ENCODE peak calls at places on chromosomes 6 and 20, in eight cellular contexts. One of them, this sample, is unnamed.

GRCh38 chr20:10774357-10774943 is 100.7 kb upstream of the JAG1 start:
- DNase-seq in prostate gland: no peak
- DNase-seq in AG09309: no peak
- DNase-seq in esophagus squamous epithelium: no peak
- DNase-seq in IMR-90: no peak
- DNase-seq in mammary epithelial cell: no peak
- DNase-seq in tibial nerve: no peak
- DNase-seq in fibroblast of mammary gland: no peak
- DNase-seq in this sample: no peak

GRCh38 chr20:19427480-19427879 is 215.0 kb downstream of the SLC24A3 start:
- DNase-seq in prostate gland: peak
- DNase-seq in AG09309: no peak
- DNase-seq in esophagus squamous epithelium: no peak
- DNase-seq in IMR-90: no peak
- DNase-seq in mammary epithelial cell: no peak
- DNase-seq in tibial nerve: no peak
- DNase-seq in fibroblast of mammary gland: no peak
- DNase-seq in this sample: no peak

GRCh38 chr6:108653864-108654402 is 93.2 kb downstream of the FOXO3 start:
- DNase-seq in prostate gland: peak
- DNase-seq in AG09309: no peak
- DNase-seq in esophagus squamous epithelium: no peak
- DNase-seq in IMR-90: peak
- DNase-seq in mammary epithelial cell: no peak
- DNase-seq in tibial nerve: peak
- DNase-seq in fibroblast of mammary gland: peak
- DNase-seq in this sample: peak

GRCh38 chr20:25058051-25058796 is at the start of gene ACSS1:
- DNase-seq in prostate gland: peak
- DNase-seq in AG09309: no peak
- DNase-seq in esophagus squamous epithelium: peak
- DNase-seq in IMR-90: peak
- DNase-seq in mammary epithelial cell: peak
- DNase-seq in tibial nerve: no peak
- DNase-seq in fibroblast of mammary gland: no peak
- DNase-seq in this sample: peak

GRCh38 chr6:17413313-17413750 is 19.9 kb downstream of the CAP2 start:
- DNase-seq in prostate gland: no peak
- DNase-seq in AG09309: no peak
- DNase-seq in esophagus squamous epithelium: no peak
- DNase-seq in IMR-90: peak
- DNase-seq in mammary epithelial cell: peak
- DNase-seq in tibial nerve: no peak
- DNase-seq in fibroblast of mammary gland: peak
- DNase-seq in this sample: peak

GRCh38 chr6:31354248-31354647 is 2.7 kb downstream of the HLA-B start:
- DNase-seq in prostate gland: no peak
- DNase-seq in AG09309: no peak
- DNase-seq in esophagus squamous epithelium: no peak
- DNase-seq in IMR-90: no peak
- DNase-seq in mammary epithelial cell: no peak
- DNase-seq in tibial nerve: no peak
- DNase-seq in fibroblast of mammary gland: peak
- DNase-seq in this sample: no peak

GRCh38 chr6:71336901-71337300 is 48.3 kb downstream of the OGFRL1 start:
- DNase-seq in prostate gland: no peak
- DNase-seq in AG09309: no peak
- DNase-seq in esophagus squamous epithelium: no peak
- DNase-seq in IMR-90: no peak
- DNase-seq in mammary epithelial cell: no peak
- DNase-seq in tibial nerve: no peak
- DNase-seq in fibroblast of mammary gland: no peak
- DNase-seq in this sample: peak

GRCh38 chr6:144310761-144311160 is 25.6 kb downstream of the UTRN start:
- DNase-seq in prostate gland: no peak
- DNase-seq in AG09309: no peak
- DNase-seq in esophagus squamous epithelium: no peak
- DNase-seq in IMR-90: no peak
- DNase-seq in mammary epithelial cell: no peak
- DNase-seq in tibial nerve: no peak
- DNase-seq in fibroblast of mammary gland: no peak
- DNase-seq in this sample: no peak

GRCh38 chr20:3276400-3277015 is 37.5 kb upstream of the SLC4A11 start:
- DNase-seq in prostate gland: peak
- DNase-seq in AG09309: no peak
- DNase-seq in esophagus squamous epithelium: no peak
- DNase-seq in IMR-90: peak
- DNase-seq in mammary epithelial cell: peak
- DNase-seq in tibial nerve: no peak
- DNase-seq in fibroblast of mammary gland: peak
- DNase-seq in this sample: peak

GRCh38 chr6:92559002-92559401 is 860.4 kb downstream of the EPHA7 start:
- DNase-seq in prostate gland: no peak
- DNase-seq in AG09309: no peak
- DNase-seq in esophagus squamous epithelium: no peak
- DNase-seq in IMR-90: no peak
- DNase-seq in mammary epithelial cell: no peak
- DNase-seq in tibial nerve: no peak
- DNase-seq in fibroblast of mammary gland: no peak
- DNase-seq in this sample: peak

GRCh38 chr20:18019068-18019467 is 38.6 kb downstream of the OVOL2 start:
- DNase-seq in prostate gland: no peak
- DNase-seq in AG09309: no peak
- DNase-seq in esophagus squamous epithelium: no peak
- DNase-seq in IMR-90: peak
- DNase-seq in mammary epithelial cell: no peak
- DNase-seq in tibial nerve: no peak
- DNase-seq in fibroblast of mammary gland: peak
- DNase-seq in this sample: peak

GRCh38 chr6:501891-502601 is 110.5 kb downstream of the IRF4 start:
- DNase-seq in prostate gland: no peak
- DNase-seq in AG09309: no peak
- DNase-seq in esophagus squamous epithelium: no peak
- DNase-seq in IMR-90: no peak
- DNase-seq in mammary epithelial cell: no peak
- DNase-seq in tibial nerve: no peak
- DNase-seq in fibroblast of mammary gland: peak
- DNase-seq in this sample: no peak

GRCh38 chr6:109255946-109256628 is 126.2 kb downstream of the CD164 start:
- DNase-seq in prostate gland: peak
- DNase-seq in AG09309: no peak
- DNase-seq in esophagus squamous epithelium: no peak
- DNase-seq in IMR-90: no peak
- DNase-seq in mammary epithelial cell: no peak
- DNase-seq in tibial nerve: no peak
- DNase-seq in fibroblast of mammary gland: no peak
- DNase-seq in this sample: peak

GRCh38 chr6:431986-432385 is 40.4 kb downstream of the IRF4 start:
- DNase-seq in prostate gland: no peak
- DNase-seq in AG09309: no peak
- DNase-seq in esophagus squamous epithelium: no peak
- DNase-seq in IMR-90: no peak
- DNase-seq in mammary epithelial cell: no peak
- DNase-seq in tibial nerve: no peak
- DNase-seq in fibroblast of mammary gland: peak
- DNase-seq in this sample: no peak

GRCh38 chr6:46504242-46504641 is 13.0 kb upstream of the RCAN2 start:
- DNase-seq in prostate gland: no peak
- DNase-seq in AG09309: no peak
- DNase-seq in esophagus squamous epithelium: no peak
- DNase-seq in IMR-90: no peak
- DNase-seq in mammary epithelial cell: no peak
- DNase-seq in tibial nerve: no peak
- DNase-seq in fibroblast of mammary gland: no peak
- DNase-seq in this sample: no peak

GRCh38 chr20:46985241-46985640 is 90.6 kb downstream of the EYA2 start:
- DNase-seq in prostate gland: no peak
- DNase-seq in AG09309: no peak
- DNase-seq in esophagus squamous epithelium: no peak
- DNase-seq in IMR-90: peak
- DNase-seq in mammary epithelial cell: no peak
- DNase-seq in tibial nerve: no peak
- DNase-seq in fibroblast of mammary gland: no peak
- DNase-seq in this sample: peak

GRCh38 chr20:57090590-57091560 is 175.6 kb downstream of the BMP7 start:
- DNase-seq in prostate gland: no peak
- DNase-seq in AG09309: no peak
- DNase-seq in esophagus squamous epithelium: no peak
- DNase-seq in IMR-90: no peak
- DNase-seq in mammary epithelial cell: no peak
- DNase-seq in tibial nerve: no peak
- DNase-seq in fibroblast of mammary gland: no peak
- DNase-seq in this sample: no peak

GRCh38 chr6:154370545-154370944 is 13.9 kb upstream of the IPCEF1 start:
- DNase-seq in prostate gland: no peak
- DNase-seq in AG09309: no peak
- DNase-seq in esophagus squamous epithelium: no peak
- DNase-seq in IMR-90: peak
- DNase-seq in mammary epithelial cell: peak
- DNase-seq in tibial nerve: no peak
- DNase-seq in fibroblast of mammary gland: peak
- DNase-seq in this sample: peak
- TF ChIP-seq CTCF in prostate gland: peak
- TF ChIP-seq CTCF in AG09309: peak
- TF ChIP-seq CTCF in esophagus squamous epithelium: peak
- TF ChIP-seq CTCF in IMR-90: peak
- TF ChIP-seq CTCF in mammary epithelial cell: peak
- TF ChIP-seq CTCF in tibial nerve: peak
- TF ChIP-seq CTCF in fibroblast of mammary gland: peak
- TF ChIP-seq CTCF in this sample: peak

DNA sequence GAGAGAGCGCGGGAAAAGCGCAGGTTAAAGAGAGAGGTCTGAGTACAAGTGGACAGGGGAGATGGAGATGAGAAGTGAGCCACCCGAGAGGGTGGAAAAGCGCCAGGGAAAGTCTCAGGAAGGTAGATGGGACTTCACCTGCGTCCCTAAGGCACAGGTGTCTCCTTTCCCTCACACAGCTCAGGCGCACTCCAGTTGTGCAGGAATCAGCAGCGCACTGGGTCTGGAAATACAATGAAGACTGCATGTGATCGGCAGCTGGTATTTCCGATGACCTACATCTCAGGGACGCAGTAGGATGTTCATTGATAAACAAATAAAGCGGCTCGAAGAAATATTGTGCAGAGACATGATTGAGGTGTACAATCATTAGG is 432 bp upstream of the KHDRBS2 start:
- DNase-seq in prostate gland: no peak
- DNase-seq in AG09309: no peak
- DNase-seq in esophagus squamous epithelium: no peak
- DNase-seq in IMR-90: no peak
- DNase-seq in mammary epithelial cell: no peak
- DNase-seq in tibial nerve: no peak
- DNase-seq in fibroblast of mammary gland: no peak
- DNase-seq in this sample: no peak
- H3K4me3 ChIP-seq in prostate gland: no peak
- H3K4me3 ChIP-seq in AG09309: no peak
- H3K4me3 ChIP-seq in esophagus squamous epithelium: peak
- H3K4me3 ChIP-seq in IMR-90: no peak
- H3K4me3 ChIP-seq in mammary epithelial cell: no peak
- H3K4me3 ChIP-seq in tibial nerve: peak
- H3K4me3 ChIP-seq in fibroblast of mammary gland: no peak
- H3K4me3 ChIP-seq in this sample: no peak

GRCh38 chr6:69868252-69868804 is 2.0 kb downstream of the COL19A1 start:
- DNase-seq in prostate gland: no peak
- DNase-seq in AG09309: no peak
- DNase-seq in esophagus squamous epithelium: no peak
- DNase-seq in IMR-90: no peak
- DNase-seq in mammary epithelial cell: no peak
- DNase-seq in tibial nerve: no peak
- DNase-seq in fibroblast of mammary gland: no peak
- DNase-seq in this sample: no peak
- TF ChIP-seq CTCF in prostate gland: no peak
- TF ChIP-seq CTCF in AG09309: no peak
- TF ChIP-seq CTCF in esophagus squamous epithelium: no peak
- TF ChIP-seq CTCF in IMR-90: no peak
- TF ChIP-seq CTCF in mammary epithelial cell: no peak
- TF ChIP-seq CTCF in tibial nerve: no peak
- TF ChIP-seq CTCF in fibroblast of mammary gland: no peak
- TF ChIP-seq CTCF in this sample: no peak

DNA sequence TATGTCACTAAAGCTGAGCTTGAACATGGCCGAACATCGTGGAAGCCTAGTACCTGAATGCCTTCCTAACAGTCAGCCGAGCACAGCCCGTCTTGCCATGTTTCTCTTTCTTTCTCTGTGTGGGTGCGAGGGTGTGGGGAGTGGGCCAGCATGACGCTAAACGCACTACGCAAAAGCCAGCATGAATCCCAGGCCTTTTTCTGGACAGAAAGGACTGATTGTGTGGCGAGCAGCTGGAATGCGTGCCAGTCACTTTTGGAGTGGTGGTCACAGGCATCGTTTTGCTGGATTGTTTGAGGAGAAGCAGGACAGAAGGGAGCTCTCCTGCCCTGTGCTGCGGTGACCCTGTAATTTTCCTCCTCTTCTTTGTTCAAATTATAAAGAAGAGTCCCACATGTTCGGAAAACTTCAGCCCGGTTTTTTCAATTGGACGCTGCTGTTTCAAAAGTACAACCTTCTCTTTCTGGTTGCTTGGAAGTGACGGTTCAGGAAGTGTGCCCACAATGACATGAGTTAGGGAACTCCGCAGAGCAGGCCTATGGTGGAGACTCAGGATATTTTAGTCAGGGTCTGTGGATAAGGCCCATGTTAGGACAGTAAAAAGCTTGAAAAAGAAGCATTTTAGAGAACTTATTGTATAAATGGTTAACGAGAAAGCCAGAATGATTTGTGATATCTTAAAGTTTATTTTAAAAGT is 54.3 kb downstream of the PDE7B start:
- DNase-seq in prostate gland: no peak
- DNase-seq in AG09309: no peak
- DNase-seq in esophagus squamous epithelium: no peak
- DNase-seq in IMR-90: no peak
- DNase-seq in mammary epithelial cell: no peak
- DNase-seq in tibial nerve: no peak
- DNase-seq in fibroblast of mammary gland: no peak
- DNase-seq in this sample: no peak
- H3K4me3 ChIP-seq in prostate gland: no peak
- H3K4me3 ChIP-seq in AG09309: no peak
- H3K4me3 ChIP-seq in esophagus squamous epithelium: no peak
- H3K4me3 ChIP-seq in IMR-90: no peak
- H3K4me3 ChIP-seq in mammary epithelial cell: no peak
- H3K4me3 ChIP-seq in tibial nerve: peak
- H3K4me3 ChIP-seq in fibroblast of mammary gland: no peak
- H3K4me3 ChIP-seq in this sample: no peak

DNA sequence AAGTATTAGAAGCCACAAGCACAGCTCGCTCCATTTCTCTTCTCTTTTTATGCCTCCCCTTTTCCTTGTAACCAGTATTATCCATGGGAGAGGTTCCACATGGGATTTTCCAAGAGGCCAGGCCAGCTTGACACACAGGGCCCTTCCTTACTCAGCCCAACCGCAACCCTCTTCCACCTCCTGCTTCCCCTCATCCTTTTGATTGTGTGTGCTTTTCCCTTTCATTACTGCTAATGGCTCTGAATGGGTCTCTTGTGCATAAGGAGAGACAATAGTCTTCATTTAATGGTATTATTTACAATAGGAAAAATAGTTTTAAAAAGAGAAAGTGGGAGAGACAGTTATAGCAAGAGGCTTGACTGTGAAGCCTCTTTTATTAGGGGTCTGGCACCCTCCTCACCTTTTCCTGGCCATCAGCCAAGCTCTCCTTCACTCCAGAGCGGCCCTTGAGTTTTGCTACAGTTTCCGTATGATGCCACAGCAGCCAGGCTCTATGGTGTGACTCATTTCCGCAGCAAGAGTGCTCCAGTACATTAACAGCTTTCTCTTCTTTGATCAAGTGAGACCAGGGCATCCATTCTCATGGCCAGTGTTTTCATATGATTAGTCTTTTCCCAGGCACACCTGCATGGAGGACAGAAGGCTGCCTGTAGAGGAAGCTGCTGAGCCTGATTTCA is 579.5 kb downstream of the TFAP2B start:
- DNase-seq in prostate gland: no peak
- DNase-seq in AG09309: no peak
- DNase-seq in esophagus squamous epithelium: no peak
- DNase-seq in IMR-90: no peak
- DNase-seq in mammary epithelial cell: peak
- DNase-seq in tibial nerve: no peak
- DNase-seq in fibroblast of mammary gland: no peak
- DNase-seq in this sample: no peak
- TF ChIP-seq CTCF in prostate gland: no peak
- TF ChIP-seq CTCF in AG09309: no peak
- TF ChIP-seq CTCF in esophagus squamous epithelium: no peak
- TF ChIP-seq CTCF in IMR-90: no peak
- TF ChIP-seq CTCF in mammary epithelial cell: no peak
- TF ChIP-seq CTCF in tibial nerve: no peak
- TF ChIP-seq CTCF in fibroblast of mammary gland: no peak
- TF ChIP-seq CTCF in this sample: no peak

This sample was measured in AG10803.